ENCODE peak calls at places on chromosomes 4 and X, in ten cellular contexts. K is Jurkat, Clone E6-1; P is stimulated activated naive CD8-positive, alpha-beta T cell treated with anti-CD3 and anti-CD28 coated beads, Interleukin-15, Interleukin-2, amounts not matched to agents 100 U/mL and 50 U/mL, for 24 hours; M is neural crest cell; X is CD4-positive, CD25-positive, alpha-beta regulatory T cell; A is ACHN; E is NB4; C is GM20000; Q is left ventricle myocardium inferior; R is Kasumi-1. Y is an unnamed sample.

GRCh38 chr4:130183096-130183495 is 1087.1 kb downstream of the C4orf33 start:
- DNase-seq in K (no peak), P (no peak), M (no peak), X (no peak), A (no peak), E (no peak), C (no peak), Q (no peak), R (no peak), Y (no peak)

GRCh38 chr4:53380221-53380620 is 2.8 kb downstream of the FIP1L1 start:
- DNase-seq in K (no peak), P (no peak), M (no peak), X (no peak), A (no peak), E (no peak), C (no peak), Q (no peak), R (no peak), Y (no peak)

GRCh38 chr4:1490011-1490905 is 84.0 kb upstream of the NKX1-1 start:
- DNase-seq in K (no peak), P (no peak), M (no peak), X (no peak), A (no peak), E (no peak), C (no peak), Q (no peak), R (no peak), Y (no peak)

GRCh38 chr4:164252286-164252685 is 501.6 kb upstream of the SMIM31 start:
- DNase-seq in K (no peak), P (no peak), M (peak), X (no peak), A (peak), E (no peak), C (no peak), Q (no peak), R (no peak), Y (no peak)

GRCh38 chr4:36280555-36280954 is 861 bp upstream of the DTHD1 start:
- DNase-seq in K (peak), P (no peak), M (no peak), X (no peak), A (peak), E (no peak), C (no peak), Q (no peak), R (no peak), Y (no peak)

GRCh38 chrX:141936080-141936479 is 32.4 kb downstream of the MAGEC1 start:
- DNase-seq in K (no peak), P (no peak), M (no peak), X (no peak), A (peak), E (peak), C (no peak), Q (no peak), R (peak), Y (no peak)

GRCh38 chrX:30794497-30794896 is 94.6 kb downstream of the TAB3 start:
- DNase-seq in K (no peak), P (no peak), M (no peak), X (no peak), A (no peak), E (no peak), C (no peak), Q (no peak), R (no peak), Y (no peak)

GRCh38 chrX:38215141-38215540 is 5.5 kb downstream of the SRPX start:
- DNase-seq in K (no peak), P (no peak), M (no peak), X (no peak), A (no peak), E (no peak), C (no peak), Q (no peak), R (no peak), Y (no peak)

GRCh38 chr4:184857446-184858121 is 31.8 kb upstream of the ACSL1 start:
- DNase-seq in K (no peak), P (no peak), M (no peak), X (no peak), A (no peak), E (peak), C (no peak), Q (no peak), R (no peak), Y (no peak)

GRCh38 chrX:128975716-128976115 is 547.6 kb downstream of the SMARCA1 start:
- DNase-seq in K (peak), P (peak), M (peak), X (no peak), A (peak), E (peak), C (peak), Q (no peak), R (peak), Y (peak)

GRCh38 chr4:123398803-123399637 is 2.4 kb downstream of the SPRY1 start:
- DNase-seq in K (no peak), P (peak), M (peak), X (peak), A (peak), E (peak), C (peak), Q (peak), R (peak), Y (no peak)

GRCh38 chrX:154602766-154603437 is 16.2 kb downstream of the CTAG1B start:
- DNase-seq in K (no peak), P (no peak), M (no peak), X (no peak), A (no peak), E (no peak), C (no peak), Q (no peak), R (no peak), Y (no peak)

GRCh38 chr4:168766537-168767316 is 243.3 kb downstream of the CBR4 start:
- DNase-seq in K (no peak), P (no peak), M (no peak), X (no peak), A (peak), E (no peak), C (no peak), Q (no peak), R (no peak), Y (no peak)